ENCODE peak calls at places on chromosomes 2 and 18, in nine cellular contexts. S, Y, N, B, E, R, Q, M and H are unnamed samples.

GRCh38 chr2:45778720-45779171 is 127.3 kb downstream of the PRKCE start:
- DNase-seq in S (peak; percentile 82), Y (peak; percentile 72), N (peak; percentile 82), B (no peak), E (peak; percentile 49), R (peak; percentile 29), Q (peak; percentile 66), M (peak; percentile 78), H (peak; percentile 92)

GRCh38 chr2:45647986-45648520 is 3.4 kb upstream of the PRKCE start:
- DNase-seq in S (no peak), Y (no peak), N (no peak), B (no peak), E (no peak), R (no peak), Q (no peak), M (peak; percentile 52), H (no peak)

GRCh38 chr2:171334946-171335345 is 98.8 kb downstream of the METTL8 start:
- DNase-seq in S (no peak), Y (no peak), N (no peak), B (no peak), E (no peak), R (no peak), Q (no peak), M (no peak), H (no peak)

GRCh38 chr18:12405066-12405465 is 2.7 kb upstream of the PRELID3A start:
- DNase-seq in S (no peak), Y (no peak), N (peak; percentile 36), B (peak; percentile 35), E (no peak), R (no peak), Q (no peak), M (no peak), H (peak; percentile 88)

GRCh38 chr2:230866704-230867561 is 2.2 kb downstream of the ITM2C start:
- DNase-seq in S (peak; percentile 57), Y (peak; percentile 58), N (peak; percentile 18), B (no peak), E (peak; percentile 41), R (peak; percentile 36), Q (peak; percentile 26), M (peak; percentile 7), H (no peak)

GRCh38 chr2:210199186-210199765 is 26.0 kb downstream of the ACADL start:
- DNase-seq in S (no peak), Y (no peak), N (peak; percentile 46), B (no peak), E (no peak), R (no peak), Q (no peak), M (peak; percentile 51), H (peak; percentile 58)

GRCh38 chr2:42568431-42569115 is at the start of gene MTA3:
- DNase-seq in S (peak; percentile 87), Y (peak; percentile 34), N (peak; percentile 43), B (peak; percentile 82), E (peak; percentile 41), R (peak; percentile 54), Q (no peak), M (no peak), H (peak; percentile 58)

GRCh38 chr18:23835506-23835905 is 146.3 kb downstream of the LAMA3 start:
- DNase-seq in S (no peak), Y (no peak), N (peak; percentile 32), B (no peak), E (no peak), R (no peak), Q (no peak), M (peak; percentile 64), H (peak; percentile 56)

GRCh38 chr18:12308386-12309100 is 502 bp downstream of the TUBB6 start:
- DNase-seq in S (peak; percentile 80), Y (no peak), N (peak; percentile 84), B (peak; percentile 91), E (no peak), R (peak; percentile 33), Q (peak; percentile 83), M (peak; percentile 91), H (peak; percentile 89)

GRCh38 chr2:10688921-10689807 is 611 bp downstream of the NOL10 start:
- DNase-seq in S (no peak), Y (peak; percentile 8), N (no peak), B (no peak), E (no peak), R (no peak), Q (no peak), M (peak; percentile 32), H (peak; percentile 29)

GRCh38 chr2:235378261-235378660 is 115.6 kb upstream of the AGAP1 start:
- DNase-seq in S (no peak), Y (no peak), N (peak; percentile 38), B (no peak), E (no peak), R (no peak), Q (no peak), M (peak; percentile 34), H (no peak)

GRCh38 chr2:60577884-60578283 is 24.4 kb upstream of the BCL11A start:
- DNase-seq in S (no peak), Y (no peak), N (no peak), B (no peak), E (no peak), R (no peak), Q (peak; percentile 17), M (no peak), H (no peak)

GRCh38 chr18:13440277-13441248 is 222.0 kb downstream of the LDLRAD4 start:
- DNase-seq in S (no peak), Y (no peak), N (no peak), B (no peak), E (no peak), R (no peak), Q (no peak), M (no peak), H (no peak)

GRCh38 chr2:46798998-46799698 is 116.5 kb downstream of the MCFD2 start:
- DNase-seq in S (no peak), Y (no peak), N (no peak), B (peak; percentile 56), E (no peak), R (no peak), Q (no peak), M (peak; percentile 93), H (no peak)

GRCh38 chr2:181586569-181587076 is 70.3 kb downstream of the CERKL start:
- DNase-seq in S (peak; percentile 44), Y (no peak), N (peak; percentile 59), B (no peak), E (no peak), R (no peak), Q (no peak), M (no peak), H (no peak)

GRCh38 chr18:5122270-5122669 is 74.8 kb downstream of the AKAIN1 start:
- DNase-seq in S (no peak), Y (no peak), N (no peak), B (no peak), E (no peak), R (no peak), Q (peak; percentile 47), M (no peak), H (no peak)

GRCh38 chr2:150679456-150680120 is 192.1 kb upstream of the RND3 start:
- DNase-seq in S (no peak), Y (no peak), N (no peak), B (no peak), E (no peak), R (no peak), Q (no peak), M (peak; percentile 70), H (peak; percentile 35)

GRCh38 chr2:120291464-120292311 is 39.0 kb downstream of the RALB start:
- DNase-seq in S (no peak), Y (no peak), N (peak; percentile 92), B (no peak), E (no peak), R (no peak), Q (peak; percentile 44), M (no peak), H (peak; percentile 95)

GRCh38 chr2:23916727-23917458 is 10.0 kb downstream of the ATAD2B start:
- DNase-seq in S (no peak), Y (no peak), N (no peak), B (no peak), E (no peak), R (no peak), Q (no peak), M (no peak), H (no peak)

GRCh38 chr2:241935774-241936173 is 66.2 kb downstream of the RTP5 start:
- DNase-seq in S (no peak), Y (no peak), N (no peak), B (peak; percentile 17), E (no peak), R (no peak), Q (no peak), M (no peak), H (no peak)

GRCh38 chr2:41782306-41783158 is 265.3 kb upstream of the PKDCC start:
- DNase-seq in S (peak; percentile 35), Y (peak; percentile 17), N (peak; percentile 54), B (no peak), E (no peak), R (peak; percentile 3), Q (no peak), M (peak; percentile 37), H (peak; percentile 33)

GRCh38 chr18:42574871-42575270 is 540.6 kb downstream of the RIT2 start:
- DNase-seq in S (no peak), Y (no peak), N (no peak), B (no peak), E (no peak), R (no peak), Q (no peak), M (no peak), H (no peak)

GRCh38 chr2:185618630-185619029 is 120.0 kb upstream of the FSIP2 start:
- DNase-seq in S (no peak), Y (no peak), N (peak; percentile 29), B (no peak), E (no peak), R (no peak), Q (no peak), M (peak; percentile 0), H (no peak)

GRCh38 chr2:14288016-14288415 is 344.5 kb upstream of the LRATD1 start:
- DNase-seq in S (no peak), Y (no peak), N (peak; percentile 100), B (no peak), E (no peak), R (no peak), Q (no peak), M (no peak), H (peak; percentile 93)

GRCh38 chr18:8142131-8142711 is 467.0 kb upstream of the RAB12 start:
- DNase-seq in S (no peak), Y (no peak), N (no peak), B (no peak), E (no peak), R (no peak), Q (no peak), M (peak; percentile 93), H (no peak)

GRCh38 chr2:32805104-32806095 is 141.4 kb upstream of the LTBP1 start:
- DNase-seq in S (no peak), Y (no peak), N (peak; percentile 60), B (no peak), E (no peak), R (no peak), Q (no peak), M (no peak), H (peak; percentile 83)

GRCh38 chr2:197628043-197628500 is 47.3 kb downstream of the RFTN2 start:
- DNase-seq in S (no peak), Y (no peak), N (peak; percentile 59), B (no peak), E (no peak), R (no peak), Q (peak; percentile 49), M (peak; percentile 21), H (peak; percentile 8)

GRCh38 chr2:45912109-45912508 is 260.6 kb downstream of the PRKCE start:
- DNase-seq in S (no peak), Y (no peak), N (no peak), B (no peak), E (no peak), R (no peak), Q (no peak), M (no peak), H (no peak)

GRCh38 chr2:216553093-216553478 is 54.4 kb downstream of the RPL37A start:
- DNase-seq in S (no peak), Y (no peak), N (peak; percentile 45), B (no peak), E (no peak), R (no peak), Q (peak; percentile 42), M (no peak), H (no peak)

GRCh38 chr2:18219676-18220075 is 340.8 kb downstream of the RDH14 start:
- DNase-seq in S (no peak), Y (no peak), N (peak; percentile 10), B (no peak), E (no peak), R (no peak), Q (no peak), M (peak; percentile 5), H (no peak)

GRCh38 chr2:240618776-240619175 is 6.5 kb upstream of the GPR35 start:
- DNase-seq in S (no peak), Y (no peak), N (no peak), B (no peak), E (no peak), R (no peak), Q (no peak), M (no peak), H (no peak)